ENCODE peak calls at places on chromosomes 3 and 15, in seven cellular contexts. One of them, this sample, is unnamed.

GRCh38 chr15:57708047-57708446 is 1.5 kb downstream of the POLR2M start:
- DNase-seq in astrocyte of the spinal cord: peak
- DNase-seq in upper lobe of right lung: no peak
- DNase-seq in H1: no peak
- DNase-seq in psoas muscle: no peak
- DNase-seq in fibroblast of mammary gland: peak
- DNase-seq in suprapubic skin: no peak
- DNase-seq in this sample: no peak

GRCh38 chr15:96122077-96123027 is 208.1 kb upstream of the NR2F2 start:
- DNase-seq in suprapubic skin: no peak
- DNase-seq in psoas muscle: no peak
- DNase-seq in astrocyte of the spinal cord: peak
- DNase-seq in fibroblast of mammary gland: peak
- DNase-seq in H1: no peak
- DNase-seq in upper lobe of right lung: no peak
- DNase-seq in this sample: no peak

GRCh38 chr3:184690236-184690883 is 21.5 kb downstream of the MAGEF1 start:
- DNase-seq in suprapubic skin: no peak
- DNase-seq in fibroblast of mammary gland: no peak
- DNase-seq in astrocyte of the spinal cord: no peak
- DNase-seq in H1: no peak
- DNase-seq in upper lobe of right lung: no peak
- DNase-seq in psoas muscle: no peak
- DNase-seq in this sample: no peak

GRCh38 chr15:59516655-59517461 is 78.9 kb downstream of the FAM81A start:
- DNase-seq in psoas muscle: no peak
- DNase-seq in H1: no peak
- DNase-seq in astrocyte of the spinal cord: no peak
- DNase-seq in fibroblast of mammary gland: no peak
- DNase-seq in suprapubic skin: no peak
- DNase-seq in upper lobe of right lung: no peak
- DNase-seq in this sample: no peak

GRCh38 chr3:55180161-55180560 is 252.3 kb upstream of the LRTM1 start:
- DNase-seq in H1: no peak
- DNase-seq in upper lobe of right lung: no peak
- DNase-seq in astrocyte of the spinal cord: no peak
- DNase-seq in suprapubic skin: no peak
- DNase-seq in fibroblast of mammary gland: peak
- DNase-seq in psoas muscle: no peak
- DNase-seq in this sample: no peak

GRCh38 chr3:8938021-8938420 is 25.3 kb downstream of the RAD18 start:
- DNase-seq in psoas muscle: no peak
- DNase-seq in astrocyte of the spinal cord: peak
- DNase-seq in fibroblast of mammary gland: peak
- DNase-seq in H1: no peak
- DNase-seq in upper lobe of right lung: no peak
- DNase-seq in suprapubic skin: no peak
- DNase-seq in this sample: no peak

GRCh38 chr15:40085225-40085624 is 23.5 kb downstream of the BMF start:
- DNase-seq in fibroblast of mammary gland: no peak
- DNase-seq in suprapubic skin: no peak
- DNase-seq in upper lobe of right lung: no peak
- DNase-seq in H1: no peak
- DNase-seq in psoas muscle: no peak
- DNase-seq in astrocyte of the spinal cord: no peak
- DNase-seq in this sample: no peak

GRCh38 chr15:83769411-83769960 is 115.6 kb downstream of the ADAMTSL3 start:
- DNase-seq in astrocyte of the spinal cord: no peak
- DNase-seq in psoas muscle: no peak
- DNase-seq in H1: no peak
- DNase-seq in fibroblast of mammary gland: no peak
- DNase-seq in upper lobe of right lung: no peak
- DNase-seq in suprapubic skin: no peak
- DNase-seq in this sample: no peak

GRCh38 chr3:108297636-108298035 is 1.3 kb downstream of the HHLA2 start:
- DNase-seq in astrocyte of the spinal cord: no peak
- DNase-seq in psoas muscle: no peak
- DNase-seq in upper lobe of right lung: no peak
- DNase-seq in fibroblast of mammary gland: no peak
- DNase-seq in H1: no peak
- DNase-seq in suprapubic skin: no peak
- DNase-seq in this sample: no peak

GRCh38 chr3:112629425-112629824 is 11.5 kb downstream of the CCDC80 start:
- DNase-seq in upper lobe of right lung: no peak
- DNase-seq in fibroblast of mammary gland: peak
- DNase-seq in H1: peak
- DNase-seq in astrocyte of the spinal cord: peak
- DNase-seq in suprapubic skin: no peak
- DNase-seq in psoas muscle: peak
- DNase-seq in this sample: no peak

GRCh38 chr15:75727851-75728715 is 15.4 kb upstream of the CSPG4 start:
- DNase-seq in psoas muscle: peak
- DNase-seq in H1: peak
- DNase-seq in upper lobe of right lung: peak
- DNase-seq in fibroblast of mammary gland: peak
- DNase-seq in suprapubic skin: no peak
- DNase-seq in astrocyte of the spinal cord: peak
- DNase-seq in this sample: no peak

GRCh38 chr3:155307183-155307582 is 13.7 kb upstream of the STRIT1 start:
- DNase-seq in H1: no peak
- DNase-seq in suprapubic skin: no peak
- DNase-seq in astrocyte of the spinal cord: no peak
- DNase-seq in fibroblast of mammary gland: no peak
- DNase-seq in upper lobe of right lung: no peak
- DNase-seq in psoas muscle: no peak
- DNase-seq in this sample: no peak

GRCh38 chr15:90000175-90000923 is 775 bp upstream of the ZNF710 start:
- DNase-seq in fibroblast of mammary gland: peak
- DNase-seq in psoas muscle: peak
- DNase-seq in suprapubic skin: peak
- DNase-seq in astrocyte of the spinal cord: peak
- DNase-seq in H1: peak
- DNase-seq in upper lobe of right lung: peak
- DNase-seq in this sample: peak

GRCh38 chr3:143482106-143483088 is 362.8 kb downstream of the CHST2 start:
- DNase-seq in fibroblast of mammary gland: peak
- DNase-seq in H1: no peak
- DNase-seq in astrocyte of the spinal cord: peak
- DNase-seq in psoas muscle: no peak
- DNase-seq in suprapubic skin: no peak
- DNase-seq in upper lobe of right lung: no peak
- DNase-seq in this sample: no peak

GRCh38 chr15:60679256-60679655 is 200.3 kb upstream of the ICE2 start:
- DNase-seq in upper lobe of right lung: no peak
- DNase-seq in suprapubic skin: no peak
- DNase-seq in psoas muscle: no peak
- DNase-seq in H1: no peak
- DNase-seq in astrocyte of the spinal cord: peak
- DNase-seq in fibroblast of mammary gland: peak
- DNase-seq in this sample: no peak

GRCh38 chr15:31758126-31758525 is 272.2 kb upstream of the CHRNA7 start:
- DNase-seq in psoas muscle: peak
- DNase-seq in H1: no peak
- DNase-seq in fibroblast of mammary gland: peak
- DNase-seq in astrocyte of the spinal cord: no peak
- DNase-seq in suprapubic skin: no peak
- DNase-seq in upper lobe of right lung: no peak
- DNase-seq in this sample: no peak

GRCh38 chr3:67610458-67610857 is 44.0 kb downstream of the SUCLG2 start:
- DNase-seq in fibroblast of mammary gland: peak
- DNase-seq in H1: no peak
- DNase-seq in suprapubic skin: no peak
- DNase-seq in psoas muscle: no peak
- DNase-seq in astrocyte of the spinal cord: peak
- DNase-seq in upper lobe of right lung: no peak
- DNase-seq in this sample: no peak

GRCh38 chr15:74377831-74378766 is 10.7 kb upstream of the CYP11A1 start:
- DNase-seq in upper lobe of right lung: no peak
- DNase-seq in fibroblast of mammary gland: no peak
- DNase-seq in astrocyte of the spinal cord: no peak
- DNase-seq in H1: no peak
- DNase-seq in psoas muscle: peak
- DNase-seq in suprapubic skin: peak
- DNase-seq in this sample: no peak

GRCh38 chr3:107643038-107643883 is 120.5 kb downstream of the BBX start:
- DNase-seq in H1: peak
- DNase-seq in astrocyte of the spinal cord: no peak
- DNase-seq in suprapubic skin: no peak
- DNase-seq in psoas muscle: no peak
- DNase-seq in fibroblast of mammary gland: peak
- DNase-seq in upper lobe of right lung: no peak
- DNase-seq in this sample: no peak

GRCh38 chr15:81156324-81156723 is 22.3 kb downstream of the CFAP161 start:
- DNase-seq in upper lobe of right lung: no peak
- DNase-seq in suprapubic skin: no peak
- DNase-seq in H1: no peak
- DNase-seq in fibroblast of mammary gland: no peak
- DNase-seq in astrocyte of the spinal cord: no peak
- DNase-seq in psoas muscle: no peak
- DNase-seq in this sample: no peak

GRCh38 chr3:187165144-187165543 is 25.8 kb upstream of the RPL39L start:
- DNase-seq in psoas muscle: no peak
- DNase-seq in fibroblast of mammary gland: peak
- DNase-seq in astrocyte of the spinal cord: peak
- DNase-seq in H1: no peak
- DNase-seq in suprapubic skin: no peak
- DNase-seq in upper lobe of right lung: no peak
- DNase-seq in this sample: peak

GRCh38 chr3:140472621-140473020 is 205.2 kb upstream of the TRIM42 start:
- DNase-seq in fibroblast of mammary gland: peak
- DNase-seq in H1: no peak
- DNase-seq in suprapubic skin: no peak
- DNase-seq in psoas muscle: no peak
- DNase-seq in upper lobe of right lung: no peak
- DNase-seq in astrocyte of the spinal cord: no peak
- DNase-seq in this sample: no peak

GRCh38 chr15:98142584-98142983 is 182.1 kb downstream of the ARRDC4 start:
- DNase-seq in H1: no peak
- DNase-seq in psoas muscle: no peak
- DNase-seq in fibroblast of mammary gland: no peak
- DNase-seq in astrocyte of the spinal cord: no peak
- DNase-seq in suprapubic skin: no peak
- DNase-seq in upper lobe of right lung: no peak
- DNase-seq in this sample: no peak
- TF ChIP-seq CTCF in H1: peak
- TF ChIP-seq CTCF in psoas muscle: no peak
- TF ChIP-seq CTCF in fibroblast of mammary gland: peak
- TF ChIP-seq CTCF in astrocyte of the spinal cord: peak
- TF ChIP-seq CTCF in suprapubic skin: no peak
- TF ChIP-seq CTCF in upper lobe of right lung: no peak
- TF ChIP-seq CTCF in this sample: no peak

GRCh38 chr3:48637305-48637704 is 2.0 kb upstream of the SLC26A6 start:
- DNase-seq in H1: no peak
- DNase-seq in fibroblast of mammary gland: no peak
- DNase-seq in psoas muscle: no peak
- DNase-seq in upper lobe of right lung: no peak
- DNase-seq in astrocyte of the spinal cord: no peak
- DNase-seq in suprapubic skin: no peak
- DNase-seq in this sample: no peak

GRCh38 chr3:48634661-48635221 is 520 bp downstream of the SLC26A6 start:
- DNase-seq in H1: peak
- DNase-seq in astrocyte of the spinal cord: peak
- DNase-seq in psoas muscle: peak
- DNase-seq in upper lobe of right lung: peak
- DNase-seq in suprapubic skin: peak
- DNase-seq in fibroblast of mammary gland: peak
- DNase-seq in this sample: no peak

GRCh38 chr3:48636149-48636548 is 888 bp upstream of the SLC26A6 start:
- DNase-seq in suprapubic skin: no peak
- DNase-seq in fibroblast of mammary gland: no peak
- DNase-seq in psoas muscle: peak
- DNase-seq in H1: no peak
- DNase-seq in upper lobe of right lung: no peak
- DNase-seq in astrocyte of the spinal cord: no peak
- DNase-seq in this sample: no peak

GRCh38 chr3:48633743-48634142 is 1.5 kb downstream of the SLC26A6 start:
- DNase-seq in fibroblast of mammary gland: no peak
- DNase-seq in H1: no peak
- DNase-seq in suprapubic skin: no peak
- DNase-seq in psoas muscle: no peak
- DNase-seq in upper lobe of right lung: no peak
- DNase-seq in astrocyte of the spinal cord: no peak
- DNase-seq in this sample: no peak

GRCh38 chr3:48635222-48636021 is at the start of gene SLC26A6:
- DNase-seq in H1: peak
- DNase-seq in suprapubic skin: peak
- DNase-seq in upper lobe of right lung: peak
- DNase-seq in astrocyte of the spinal cord: peak
- DNase-seq in fibroblast of mammary gland: peak
- DNase-seq in psoas muscle: peak
- DNase-seq in this sample: peak
- TF ChIP-seq CTCF in H1: peak
- TF ChIP-seq CTCF in suprapubic skin: no peak
- TF ChIP-seq CTCF in upper lobe of right lung: peak
- TF ChIP-seq CTCF in astrocyte of the spinal cord: peak
- TF ChIP-seq CTCF in fibroblast of mammary gland: peak
- TF ChIP-seq CTCF in psoas muscle: peak
- TF ChIP-seq CTCF in this sample: peak

DNA sequence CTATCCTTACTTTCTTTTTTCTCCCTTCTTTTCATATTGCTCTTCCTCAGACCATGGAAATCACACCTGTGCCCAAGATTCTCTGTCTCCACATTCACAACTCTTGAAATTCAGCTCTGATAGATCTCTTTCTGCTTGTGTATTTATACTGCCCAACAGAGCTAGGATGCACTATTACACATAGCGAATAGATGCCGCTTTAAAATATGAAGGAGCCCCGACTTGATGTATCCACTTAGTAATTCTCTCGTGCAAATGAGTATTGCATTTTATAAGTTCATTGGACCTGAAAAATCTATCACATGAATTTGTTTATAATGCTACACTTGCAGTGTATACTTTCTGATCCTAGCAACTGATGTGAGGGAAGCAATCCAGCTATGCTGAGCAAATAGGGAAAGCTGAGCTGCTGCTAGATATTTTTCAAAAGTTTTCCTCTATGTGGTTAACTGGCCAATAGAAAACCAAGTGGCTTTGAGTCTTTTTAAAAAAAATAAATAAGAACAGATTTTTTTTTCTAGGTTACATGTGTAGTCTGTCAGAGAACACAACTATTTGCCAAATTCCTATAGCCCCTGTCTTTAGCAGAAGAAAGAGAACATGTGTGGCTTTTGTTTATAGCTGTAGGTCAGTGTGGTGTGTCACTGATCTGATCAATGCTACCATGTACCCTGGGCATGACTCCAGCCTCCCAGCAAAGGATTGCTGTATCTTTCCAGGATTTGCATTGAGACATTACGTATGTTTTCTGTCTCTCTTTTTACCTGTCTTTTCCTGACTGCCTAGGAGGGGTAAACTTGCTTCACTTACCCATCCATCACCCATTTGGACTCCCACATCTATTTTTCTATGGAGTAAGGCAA is 64.2 kb upstream of the LEKR1 start:
- DNase-seq in suprapubic skin: no peak
- DNase-seq in upper lobe of right lung: no peak
- DNase-seq in H1: no peak
- DNase-seq in astrocyte of the spinal cord: peak
- DNase-seq in fibroblast of mammary gland: peak
- DNase-seq in psoas muscle: no peak
- DNase-seq in this sample: no peak
- TF ChIP-seq CTCF in suprapubic skin: no peak
- TF ChIP-seq CTCF in upper lobe of right lung: no peak
- TF ChIP-seq CTCF in H1: no peak
- TF ChIP-seq CTCF in astrocyte of the spinal cord: no peak
- TF ChIP-seq CTCF in fibroblast of mammary gland: no peak
- TF ChIP-seq CTCF in psoas muscle: no peak
- TF ChIP-seq CTCF in this sample: no peak

GRCh38 chr3:32340639-32341365 is 50.9 kb upstream of the CMTM7 start:
- DNase-seq in H1: no peak
- DNase-seq in fibroblast of mammary gland: no peak
- DNase-seq in astrocyte of the spinal cord: no peak
- DNase-seq in upper lobe of right lung: no peak
- DNase-seq in psoas muscle: no peak
- DNase-seq in suprapubic skin: no peak
- DNase-seq in this sample: no peak
- TF ChIP-seq CTCF in H1: no peak
- TF ChIP-seq CTCF in fibroblast of mammary gland: no peak
- TF ChIP-seq CTCF in astrocyte of the spinal cord: no peak
- TF ChIP-seq CTCF in upper lobe of right lung: no peak
- TF ChIP-seq CTCF in psoas muscle: no peak
- TF ChIP-seq CTCF in suprapubic skin: no peak
- TF ChIP-seq CTCF in this sample: no peak